ENCODE peak calls at places on chromosomes 7 and 10, in nine cellular contexts. Z is LoVo, X is H9, N is RCC 7860, Y is KG1, S is SW 1271, P is NCI-H2029 treated with DMSO at 0.1 percent for 48 hours, J is KBM-7, G is left ventricle myocardium inferior. M is an unnamed sample.

GRCh38 chr10:48478980-48479811 is 125.7 kb downstream of the ARHGAP22 start:
- DNase-seq in Z (no peak), X (peak; percentile 33), N (no peak), Y (no peak), S (no peak), P (no peak), J (peak; percentile 66), G (no peak), M (no peak)

GRCh38 chr10:103355906-103356599 is 5.1 kb upstream of the PCGF6 start:
- DNase-seq in Z (no peak), X (no peak), N (no peak), Y (no peak), S (no peak), P (no peak), J (no peak), G (no peak), M (no peak)

GRCh38 chr10:12873172-12873571 is 128.3 kb downstream of the CCDC3 start:
- DNase-seq in Z (no peak), X (no peak), N (no peak), Y (no peak), S (no peak), P (no peak), J (no peak), G (no peak), M (no peak)

GRCh38 chr7:114789942-114790341 is 132.0 kb upstream of the MDFIC start:
- DNase-seq in Z (no peak), X (no peak), N (peak; percentile 15), Y (no peak), S (no peak), P (no peak), J (no peak), G (no peak), M (no peak)

GRCh38 chr10:16995867-16996529 is 133.6 kb downstream of the CUBN start:
- DNase-seq in Z (no peak), X (no peak), N (peak; percentile 25), Y (peak; percentile 41), S (no peak), P (no peak), J (peak; percentile 94), G (no peak), M (no peak)

GRCh38 chr10:120480065-120480600 is 23.1 kb downstream of the PLPP4 start:
- DNase-seq in Z (no peak), X (peak; percentile 14), N (no peak), Y (no peak), S (peak; percentile 10), P (no peak), J (no peak), G (no peak), M (no peak)

GRCh38 chr7:13751771-13752170 is 237.7 kb downstream of the ETV1 start:
- DNase-seq in Z (no peak), X (no peak), N (no peak), Y (no peak), S (no peak), P (no peak), J (no peak), G (no peak), M (no peak)

GRCh38 chr7:124996778-124997177 is 67.2 kb upstream of the POT1 start:
- DNase-seq in Z (no peak), X (peak; percentile 36), N (no peak), Y (no peak), S (peak; percentile 47), P (no peak), J (no peak), G (no peak), M (peak; percentile 63)

GRCh38 chr7:45699726-45700390 is 125.7 kb downstream of the ADCY1 start:
- DNase-seq in Z (no peak), X (no peak), N (no peak), Y (no peak), S (no peak), P (no peak), J (no peak), G (no peak), M (no peak)

GRCh38 chr7:126689037-126689436 is 563.7 kb downstream of the GRM8 start:
- DNase-seq in Z (no peak), X (no peak), N (no peak), Y (no peak), S (no peak), P (no peak), J (no peak), G (no peak), M (no peak)

M was measured in SK-MEL-5.